ENCODE peak calls at places on chromosomes 11 and 22, in four cellular contexts. P is upper lobe of right lung, R is cardiac muscle cell, O is Peyer's patch. C is an unnamed sample.

GRCh38 chr11:128569291-128569690 is 18.1 kb downstream of the ETS1 start:
- DNase-seq in O (no peak), P (no peak), R (no peak), C (no peak)

GRCh38 chr11:122998727-122999370 is 17.2 kb upstream of the BSX start:
- DNase-seq in P (no peak), R (no peak), O (no peak), C (no peak)

GRCh38 chr11:68979931-68980775 is 633 bp downstream of the MRGPRD start:
- DNase-seq in O (no peak), R (no peak), P (peak; percentile 56), C (no peak)

GRCh38 chr11:45543808-45544422 is 121.5 kb downstream of the CHST1 start:
- DNase-seq in O (no peak), R (peak; percentile 71), P (no peak), C (no peak)

GRCh38 chr11:19589567-19590260 is 122.9 kb upstream of the NAV2 start:
- DNase-seq in O (no peak), R (no peak), P (no peak), C (no peak)

GRCh38 chr11:69815973-69816372 is 3.2 kb downstream of the FGF3 start:
- DNase-seq in O (no peak), R (no peak), P (no peak), C (no peak)

GRCh38 chr11:83097671-83098070 is 26.0 kb upstream of the RAB30 start:
- DNase-seq in R (no peak), P (no peak), O (no peak), C (no peak)

GRCh38 chr11:6323291-6323905 is 3.1 kb upstream of the CAVIN3 start:
- DNase-seq in O (no peak), P (no peak), R (no peak), C (no peak)

GRCh38 chr11:75582935-75583709 is 21.1 kb downstream of the SERPINH1 start:
- DNase-seq in R (peak; percentile 86), O (peak; percentile 34), P (peak; percentile 86), C (peak; percentile 42)

GRCh38 chr22:29816539-29816938 is 21.5 kb downstream of the ASCC2 start:
- DNase-seq in P (no peak), O (no peak), R (no peak), C (no peak)

GRCh38 chr11:83656931-83657330 is 370.8 kb upstream of the CCDC90B start:
- DNase-seq in O (no peak), P (no peak), R (no peak), C (no peak)

GRCh38 chr11:113937918-113938317 is 33.3 kb downstream of the HTR3B start:
- DNase-seq in R (no peak), O (no peak), P (no peak), C (no peak)

GRCh38 chr11:98679673-98680072 is 341.1 kb upstream of the CNTN5 start:
- DNase-seq in R (no peak), P (no peak), O (no peak), C (no peak)

GRCh38 chr11:72231396-72232259 is 7.1 kb downstream of the INPPL1 start:
- DNase-seq in R (no peak), P (peak; percentile 41), O (no peak), C (no peak)

GRCh38 chr11:128420277-128420676 is 167.1 kb downstream of the ETS1 start:
- DNase-seq in R (no peak), P (no peak), O (no peak), C (no peak)

GRCh38 chr11:100550910-100551309 is 136.2 kb upstream of the ARHGAP42 start:
- DNase-seq in O (no peak), P (no peak), R (no peak), C (no peak)

GRCh38 chr11:799641-800316 is 1.7 kb upstream of the SLC25A22 start:
- DNase-seq in P (no peak), R (no peak), O (no peak), C (no peak)

GRCh38 chr11:10581481-10582019 is 13.1 kb upstream of the LYVE1 start:
- DNase-seq in P (no peak), O (peak; percentile 29), R (no peak), C (no peak)

GRCh38 chr22:24471570-24471969 is 23.6 kb upstream of the UPB1 start:
- DNase-seq in R (no peak), O (no peak), P (no peak), C (no peak)

GRCh38 chr11:71309611-71310010 is 57.2 kb upstream of the SHANK2 start:
- DNase-seq in O (no peak), R (no peak), P (peak; percentile 19), C (no peak)

GRCh38 chr22:20494978-20495860 is at the start of gene KLHL22:
- DNase-seq in O (peak; percentile 52), R (peak; percentile 36), P (peak; percentile 75), C (peak; percentile 26)

GRCh38 chr11:125871391-125872137 is 15.9 kb upstream of the HYLS1 start:
- DNase-seq in O (no peak), R (peak; percentile 48), P (no peak), C (no peak)

GRCh38 chr11:96264364-96264763 is 78.6 kb downstream of the MAML2 start:
- DNase-seq in O (no peak), P (no peak), R (no peak), C (no peak)

GRCh38 chr11:72238040-72238450 is 5.9 kb downstream of the PHOX2A start:
- DNase-seq in P (peak; percentile 86), O (no peak), R (peak; percentile 84), C (peak; percentile 34)

GRCh38 chr11:33696411-33696810 is 4.2 kb downstream of the C11orf91 start:
- DNase-seq in O (no peak), R (no peak), P (no peak), C (no peak)

GRCh38 chr11:60992842-60993409 is 21.4 kb downstream of the CD6 start:
- DNase-seq in O (no peak), R (peak; percentile 43), P (no peak), C (no peak)

GRCh38 chr11:40062616-40063015 is 1396.8 kb downstream of the LRRC4C start:
- DNase-seq in O (no peak), P (no peak), R (no peak), C (no peak)

GRCh38 chr11:36741515-36741914 is 143.5 kb upstream of the RAG2 start:
- DNase-seq in O (no peak), P (no peak), R (no peak), C (no peak)

GRCh38 chr11:1287928-1288327 is 21.5 kb downstream of the TOLLIP start:
- DNase-seq in R (no peak), P (no peak), O (no peak), C (no peak)

GRCh38 chr11:110128161-110128560 is 35.0 kb downstream of the ZC3H12C start:
- DNase-seq in R (no peak), P (no peak), O (no peak), C (no peak)

GRCh38 chr11:3092603-3093141 is 35.4 kb upstream of the CARS1 start:
- DNase-seq in R (no peak), P (peak; percentile 61), O (no peak), C (no peak)

GRCh38 chr11:72972541-72973128 is 158.4 kb downstream of the ATG16L2 start:
- DNase-seq in R (no peak), O (no peak), P (no peak), C (no peak)

DNA sequence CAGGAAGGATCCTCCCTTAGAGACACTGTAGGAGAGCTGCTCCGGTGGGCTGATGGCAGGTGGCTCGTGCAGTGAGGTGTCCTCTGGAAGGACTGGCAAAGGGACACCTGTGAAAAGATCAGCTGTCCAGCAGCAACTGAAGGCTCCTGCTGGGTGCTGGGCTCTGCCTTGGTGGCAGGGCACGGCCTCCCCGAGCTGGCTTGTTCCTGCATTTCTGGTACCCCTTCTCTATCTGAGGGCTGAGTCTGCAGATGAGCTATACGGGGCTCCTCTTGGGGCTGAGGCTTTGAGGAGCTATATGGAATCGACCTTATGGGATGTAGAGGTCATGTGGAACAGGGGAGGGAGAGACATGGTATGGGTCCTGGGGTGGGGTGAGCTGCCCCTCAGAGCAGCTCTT is 875.8 kb downstream of the BRD1 start:
- DNase-seq in R (no peak), O (no peak), P (no peak), C (no peak)
- H3K9me3 ChIP-seq in R (no peaks in the 10 kb centered on the region), O (peaks cover 3% of the 10 kb centered on the region), P (no peaks in the 10 kb centered on the region), C (no peaks in the 10 kb centered on the region)

GRCh38 chr11:111359223-111360149 is 19.6 kb downstream of the POU2AF1 start:
- DNase-seq in P (no peak), O (no peak), R (no peak), C (no peak)
- TF ChIP-seq CTCF in P (no peak), O (no peak), R (no peak), C (no peak)

GRCh38 chr11:42237701-42238235 is 778.3 kb upstream of the LRRC4C start:
- DNase-seq in P (no peak), O (no peak), R (no peak), C (no peak)
- H3K9me3 ChIP-seq in P (no peaks in the 10 kb centered on the region), O (no peaks in the 10 kb centered on the region), R (no peaks in the 10 kb centered on the region), C (no peaks in the 10 kb centered on the region)

GRCh38 chr11:12539570-12539969 is 134.7 kb upstream of the TEAD1 start:
- DNase-seq in R (no peak), P (no peak), O (no peak), C (no peak)

GRCh38 chr11:12541588-12542151 is 132.6 kb upstream of the TEAD1 start:
- DNase-seq in R (no peak), O (no peak), P (no peak), C (no peak)

GRCh38 chr11:12540075-12540685 is 134.0 kb upstream of the TEAD1 start:
- DNase-seq in O (no peak), P (no peak), R (no peak), C (no peak)

GRCh38 chr11:12542186-12542935 is 131.9 kb upstream of the TEAD1 start:
- DNase-seq in R (no peak), P (no peak), O (no peak), C (no peak)

GRCh38 chr11:12540913-12541587 is 133.2 kb upstream of the TEAD1 start:
- DNase-seq in P (no peak), O (no peak), R (no peak), C (no peak)
- TF ChIP-seq CTCF in P (no peak), O (no peak), R (peak; percentile 37), C (no peak)

DNA sequence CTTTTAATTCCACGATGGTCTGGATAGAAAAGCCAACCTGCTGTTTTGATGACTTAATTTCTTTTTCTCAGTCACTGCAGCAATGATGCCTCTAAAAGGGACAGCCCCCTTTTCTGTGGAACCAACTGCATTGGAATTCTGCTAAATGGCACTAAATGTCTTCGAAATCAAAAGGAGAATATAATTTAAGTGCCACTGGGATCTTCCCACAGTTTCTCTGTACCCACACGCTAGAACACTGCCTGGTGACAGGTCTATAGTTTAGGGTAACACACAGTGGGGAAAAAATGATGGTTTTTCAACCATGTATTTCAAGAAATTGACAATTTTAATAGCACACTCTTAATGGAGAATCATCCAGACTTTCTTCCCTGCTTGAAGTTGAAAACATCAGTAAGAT is 182.3 kb downstream of the OPCML start:
- DNase-seq in O (no peak), P (no peak), R (no peak), C (no peak)
- H3K9me3 ChIP-seq in O (no peaks in the 10 kb centered on the region), P (no peaks in the 10 kb centered on the region), R (no peaks in the 10 kb centered on the region), C (no peaks in the 10 kb centered on the region)

DNA sequence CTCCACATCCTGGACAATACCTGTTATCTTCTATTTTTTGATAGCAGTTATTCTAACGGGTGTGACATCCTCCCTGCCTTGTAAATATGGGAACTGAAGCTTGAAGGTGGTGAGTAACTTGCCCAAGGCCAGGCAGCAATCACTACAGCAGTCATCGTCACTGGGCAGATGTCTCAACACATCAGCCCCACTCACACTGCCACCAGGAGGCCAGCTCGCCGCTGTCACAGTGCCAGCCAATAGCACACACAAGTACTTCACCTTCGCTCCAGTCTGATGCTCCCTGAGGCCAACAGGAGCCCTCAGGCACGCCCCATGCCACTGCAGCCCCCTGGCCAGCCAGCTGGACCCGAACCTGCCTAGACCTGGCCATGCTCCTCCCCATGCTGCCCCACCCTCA is 4.9 kb upstream of the TTLL1 start:
- DNase-seq in P (peak; percentile 72), O (no peak), R (no peak), C (no peak)
- TF ChIP-seq CTCF in P (no peak), O (no peak), R (no peak), C (no peak)